ENCODE peak calls at places on chromosomes 7 and 10, in four cellular contexts. D is psoas muscle, A is A549, I is AG04450. B is an unnamed sample.

GRCh38 chr7:155983176-155983815 is 171.0 kb upstream of the SHH start:
- DNase-seq in D (no peak), A (no peak), I (no peak), B (no peak)

GRCh38 chr7:77498659-77499379 is 38.3 kb upstream of the PTPN12 start:
- DNase-seq in D (no peak), A (no peak), I (no peak), B (no peak)

GRCh38 chr7:149869867-149870266 is 3.9 kb upstream of the ATP6V0E2 start:
- DNase-seq in D (no peak), A (no peak), I (no peak), B (no peak)

GRCh38 chr7:44306608-44307007 is 18.8 kb downstream of the CAMK2B start:
- DNase-seq in D (no peak), A (no peak), I (no peak), B (no peak)

GRCh38 chr10:120426306-120426705 is 30.7 kb upstream of the PLPP4 start:
- DNase-seq in D (no peak), A (no peak), I (no peak), B (no peak)

GRCh38 chr10:7205656-7206055 is 205.2 kb downstream of the SFMBT2 start:
- DNase-seq in D (no peak), A (no peak), I (no peak), B (no peak)

GRCh38 chr7:157235357-157236018 is 96.8 kb downstream of the UBE3C start:
- DNase-seq in D (no peak), A (no peak), I (no peak), B (no peak)

GRCh38 chr10:3776796-3777571 is 8.0 kb downstream of the KLF6 start:
- DNase-seq in D (peak), A (no peak), I (peak), B (peak)

GRCh38 chr10:5547934-5548660 is 23.3 kb downstream of the CALML3 start:
- DNase-seq in D (peak), A (peak), I (no peak), B (no peak)

GRCh38 chr10:26567349-26567721 is 129.2 kb downstream of the APBB1IP start:
- DNase-seq in D (no peak), A (no peak), I (no peak), B (no peak)

GRCh38 chr7:38630720-38631673 is at the start of gene AMPH:
- DNase-seq in D (peak), A (no peak), I (peak), B (no peak)

GRCh38 chr7:43693687-43694398 is 35.5 kb downstream of the COA1 start:
- DNase-seq in D (no peak), A (peak), I (no peak), B (peak)

GRCh38 chr10:58781873-58782488 is 269.3 kb downstream of the BICC1 start:
- DNase-seq in D (no peak), A (peak), I (no peak), B (peak)

GRCh38 chr7:46723742-46724141 is 802.7 kb upstream of the IGFBP3 start:
- DNase-seq in D (no peak), A (no peak), I (no peak), B (no peak)

GRCh38 chr10:7121154-7121797 is 289.6 kb downstream of the SFMBT2 start:
- DNase-seq in D (peak), A (peak), I (no peak), B (peak)

GRCh38 chr10:75304313-75304712 is 68.6 kb upstream of the COMTD1 start:
- DNase-seq in D (no peak), A (no peak), I (no peak), B (no peak)

GRCh38 chr7:151060416-151061234 is 1.2 kb downstream of the SLC4A2 start:
- DNase-seq in D (no peak), A (peak), I (no peak), B (peak)

GRCh38 chr7:134741901-134742635 is 37.4 kb upstream of the CALD1 start:
- DNase-seq in D (peak), A (no peak), I (peak), B (peak)

GRCh38 chr10:79127151-79127961 is 58.6 kb downstream of the ZMIZ1 start:
- DNase-seq in D (peak), A (peak), I (no peak), B (peak)

GRCh38 chr7:55133630-55134392 is 115.0 kb downstream of the EGFR start:
- DNase-seq in D (peak), A (peak), I (peak), B (peak)

GRCh38 chr7:108627476-108628051 is 57.9 kb downstream of the DNAJB9 start:
- DNase-seq in D (no peak), A (no peak), I (no peak), B (no peak)

GRCh38 chr7:142150869-142151268 is 39.4 kb downstream of the MGAM2 start:
- DNase-seq in D (no peak), A (no peak), I (no peak), B (no peak)

GRCh38 chr7:25792586-25792985 is 359.4 kb upstream of the NFE2L3 start:
- DNase-seq in D (no peak), A (no peak), I (no peak), B (no peak)

GRCh38 chr7:28957822-28958234 is 302 bp downstream of the TRIL start:
- DNase-seq in D (no peak), A (no peak), I (no peak), B (no peak)

GRCh38 chr7:117098457-117098856 is 145.2 kb downstream of the ST7 start:
- DNase-seq in D (no peak), A (no peak), I (peak), B (no peak)

GRCh38 chr10:77823811-77824542 is 102.6 kb downstream of the DLG5 start:
- DNase-seq in D (no peak), A (no peak), I (no peak), B (no peak)

GRCh38 chr10:74179124-74179710 is 28.2 kb downstream of the ADK start:
- DNase-seq in D (no peak), A (no peak), I (no peak), B (no peak)

GRCh38 chr10:93815304-93816091 is 57.8 kb downstream of the LGI1 start:
- DNase-seq in D (no peak), A (no peak), I (no peak), B (no peak)

GRCh38 chr7:136868496-136869005 is at the start of gene CHRM2:
- DNase-seq in D (no peak), A (no peak), I (peak), B (no peak)

GRCh38 chr7:36018816-36019484 is 134.1 kb upstream of the EEPD1 start:
- DNase-seq in D (no peak), A (no peak), I (no peak), B (no peak)

DNA sequence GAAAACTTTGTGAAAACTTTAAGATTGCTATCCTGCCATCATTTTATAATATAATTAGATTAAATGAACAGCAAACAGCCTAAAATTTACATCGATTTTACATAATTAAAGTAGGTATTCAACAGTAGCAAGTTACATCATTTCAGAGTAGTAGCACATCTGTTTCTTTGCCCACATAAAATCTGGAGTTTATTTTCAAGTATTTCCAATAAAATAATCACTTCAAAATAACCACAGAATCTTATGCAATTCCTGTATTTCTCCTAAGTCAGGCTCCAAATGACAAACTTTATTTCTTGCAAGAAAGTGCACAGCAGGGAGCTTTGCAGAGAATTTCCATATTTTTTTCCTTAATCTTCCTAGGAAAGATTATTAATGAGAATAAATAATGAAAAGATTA is 82.6 kb downstream of the CUBN start:
- DNase-seq in D (no peak), A (no peak), I (no peak), B (no peak)
- H3K27ac ChIP-seq in D (no peak), A (no peak), I (no peak), B (no peak)

DNA sequence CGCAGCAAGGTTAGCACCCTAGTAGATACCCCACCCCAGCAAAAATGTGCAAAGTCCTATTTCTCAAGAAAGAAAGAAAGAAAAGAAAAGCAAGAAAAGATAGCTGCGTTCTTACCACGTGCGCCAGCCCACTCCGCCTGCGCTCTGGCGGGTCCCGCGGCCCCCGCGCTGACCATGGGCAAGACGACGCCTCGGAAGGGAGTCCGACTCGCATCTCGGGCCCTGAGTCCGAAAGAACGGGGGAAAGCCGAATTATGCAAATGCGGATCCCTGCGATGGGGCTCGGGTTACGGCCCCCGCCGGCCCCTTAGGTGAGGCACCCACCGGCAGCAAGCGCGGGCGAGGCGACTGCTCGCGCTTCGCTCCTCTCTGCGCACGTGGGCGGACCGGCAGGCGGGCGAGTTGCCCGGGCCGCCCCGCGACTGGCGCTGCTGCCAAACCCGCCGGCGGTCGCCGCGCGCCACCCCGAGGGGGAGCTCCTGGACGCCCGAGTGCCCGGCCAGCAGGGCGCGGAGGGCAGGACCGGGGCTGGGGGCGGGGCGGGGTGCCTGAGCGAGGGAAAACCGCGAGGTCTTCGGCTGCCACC is 2.4 kb upstream of the EGR2 start:
- DNase-seq in D (peak), A (no peak), I (no peak), B (no peak)
- TF ChIP-seq CTCF in D (no peak), A (no peak), I (no peak), B (no peak)

GRCh38 chr7:2108501-2109250 is 124.1 kb downstream of the MAD1L1 start:
- DNase-seq in D (no peak), A (no peak), I (no peak), B (no peak)
- H3K27ac ChIP-seq in D (no peak), A (no peak), I (peak), B (peak)

DNA sequence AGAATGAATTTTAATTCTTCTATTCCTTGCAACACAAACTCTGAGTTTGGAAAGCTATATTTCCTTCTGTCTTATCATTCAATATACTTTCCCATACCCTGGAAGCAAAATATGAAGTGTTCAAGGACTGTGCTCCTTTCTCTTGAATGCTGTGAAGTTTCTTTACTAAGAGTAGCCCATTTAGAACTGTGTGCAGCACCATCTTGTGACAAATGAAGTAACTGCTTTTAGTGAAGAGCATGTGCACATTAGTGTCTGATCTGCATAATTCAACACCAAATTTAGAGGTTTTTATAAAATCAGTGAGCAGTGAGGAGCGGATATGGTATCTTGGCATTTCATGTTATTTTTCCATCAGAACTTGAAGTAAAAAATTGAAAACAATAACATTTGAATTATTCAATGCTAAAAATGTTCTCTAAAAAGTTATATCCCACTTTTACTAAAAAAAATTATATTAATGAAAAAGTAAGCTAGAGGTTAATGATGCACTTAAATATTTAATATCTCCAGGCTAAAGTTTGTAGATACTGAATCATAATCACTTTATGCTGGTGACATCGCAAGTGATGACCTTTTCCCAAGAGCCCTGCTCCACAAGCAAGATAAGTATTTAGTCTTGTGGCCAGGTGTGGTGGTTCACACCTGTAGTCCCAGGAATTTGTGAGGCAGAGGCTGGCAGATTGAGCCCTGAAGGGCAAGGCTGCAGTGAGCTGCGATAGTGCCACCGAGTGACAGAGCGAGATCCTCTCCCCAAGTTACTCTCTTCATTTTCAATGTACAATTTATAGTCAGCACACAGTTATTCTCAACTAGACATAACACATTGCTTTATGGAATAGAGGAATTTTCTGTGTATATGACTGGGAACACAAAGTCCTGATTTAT is 108.8 kb upstream of the PCLO start:
- DNase-seq in D (no peak), A (no peak), I (peak), B (peak)
- TF ChIP-seq CTCF in D (no peak), A (peak), I (peak), B (peak)

DNA sequence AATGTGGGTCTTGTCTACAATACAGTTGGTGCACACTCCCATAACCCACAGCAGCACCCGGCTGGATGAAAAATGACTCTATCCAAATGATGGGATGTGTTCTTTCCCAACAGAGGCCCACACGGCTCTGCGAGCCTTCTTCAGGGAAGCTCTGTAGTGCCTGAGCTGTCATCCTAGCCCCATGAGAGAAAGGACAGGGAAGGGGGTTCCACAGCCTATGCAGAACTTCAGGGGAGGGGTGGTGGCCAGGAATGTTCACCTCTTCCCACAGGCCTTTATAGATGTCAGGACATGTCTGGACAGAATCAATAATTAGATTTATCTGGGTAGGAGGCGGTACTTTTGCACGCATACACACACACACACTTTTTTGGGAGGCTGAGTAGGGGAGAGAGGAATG is 109.0 kb downstream of the JCAD start:
- DNase-seq in D (no peak), A (no peak), I (no peak), B (no peak)
- H3K27ac ChIP-seq in D (no peak), A (peak), I (peak), B (peak)

GRCh38 chr7:15199482-15199881 is 296.9 kb upstream of the DGKB start:
- DNase-seq in D (no peak), A (no peak), I (no peak), B (no peak)
- TF ChIP-seq CTCF in D (no peak), A (peak), I (peak), B (peak)

DNA sequence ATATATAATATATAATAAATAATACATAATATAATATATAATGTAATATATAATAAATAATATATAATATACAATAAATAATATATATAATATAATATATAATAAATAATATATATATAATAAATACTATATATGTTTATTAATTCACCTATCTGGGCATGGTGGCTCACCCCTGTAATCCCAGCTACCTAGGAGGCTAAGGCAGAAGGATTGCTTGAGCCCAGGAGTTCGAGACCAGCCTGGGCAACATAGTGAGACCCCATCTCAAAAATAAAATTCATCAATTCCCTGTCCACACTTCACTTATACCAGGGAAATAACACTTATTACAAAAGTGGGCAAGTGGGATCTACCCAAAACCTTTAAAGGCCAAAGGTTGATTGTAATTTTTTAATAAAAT is 281.1 kb downstream of the PRPF18 start:
- DNase-seq in D (no peak), A (no peak), I (no peak), B (no peak)
- H3K27ac ChIP-seq in D (no peak), A (no peak), I (no peak), B (no peak)

GRCh38 chr7:132577206-132578049 is 1.2 kb upstream of the PLXNA4 start:
- DNase-seq in D (peak), A (peak), I (no peak), B (peak)
- TF ChIP-seq CTCF in D (peak), A (no peak), I (no peak), B (no peak)

DNA sequence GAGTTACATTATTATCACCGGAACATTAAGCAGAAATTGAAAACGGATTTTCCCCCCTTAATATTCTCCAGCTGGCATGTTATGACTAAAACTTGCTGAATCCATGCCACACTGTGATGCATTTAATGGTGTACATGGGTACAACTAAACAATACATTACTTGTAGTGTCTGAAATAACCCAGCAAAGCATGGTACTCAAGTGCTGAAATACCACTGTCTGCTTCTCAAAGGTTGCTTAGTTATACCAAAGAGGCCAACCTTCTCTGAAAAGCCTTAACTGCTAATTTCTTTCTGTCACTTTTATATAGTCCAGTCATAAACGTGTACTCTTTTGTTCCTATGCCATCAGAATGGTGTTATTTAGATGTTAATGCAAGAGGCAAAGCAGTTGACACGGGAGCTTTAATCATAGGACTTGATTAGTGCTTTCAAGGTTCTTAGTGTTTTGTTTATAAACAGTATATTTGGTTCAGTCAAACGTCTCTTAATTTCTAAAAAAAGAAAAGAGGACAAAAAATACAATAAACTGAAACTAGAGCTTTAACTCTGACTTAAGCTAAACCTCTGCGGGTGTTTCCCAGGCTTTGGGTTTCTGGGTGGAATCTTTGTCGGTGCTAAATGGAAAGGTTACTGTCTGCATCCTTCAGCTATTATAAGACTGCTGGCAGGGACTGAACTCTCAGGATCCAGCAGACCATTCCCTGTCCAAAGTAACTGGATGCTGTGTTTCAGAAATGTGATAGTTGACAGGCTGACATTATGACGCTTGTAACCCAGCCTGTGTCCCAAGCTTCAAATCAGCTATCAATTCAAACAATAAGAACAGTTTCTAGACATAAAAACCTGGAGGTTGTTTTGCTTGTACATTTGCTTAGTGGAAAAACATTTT is 202.6 kb downstream of the PPP1R3A start:
- DNase-seq in D (no peak), A (no peak), I (no peak), B (no peak)
- H3K27ac ChIP-seq in D (peak), A (no peak), I (no peak), B (no peak)

GRCh38 chr10:131577178-131577555 is 265.6 kb upstream of the TCERG1L start:
- DNase-seq in D (no peak), A (no peak), I (no peak), B (no peak)
- TF ChIP-seq CTCF in D (no peak), A (no peak), I (no peak), B (no peak)

B was measured in RWPE1.